ENCODE peak calls at places on chromosome 20, in four cellular contexts. Q is GM12878, C is K562, X is SK-N-SH. M is an unnamed sample.

GRCh38 chr20:20461526-20461925 is 93.6 kb downstream of the INSM1 start:
- DNase-seq in Q (no peak), C (no peak), X (no peak), M (no peak)

GRCh38 chr20:39861381-39861780 is 827.7 kb downstream of the MAFB start:
- DNase-seq in Q (no peak), C (no peak), X (no peak), M (no peak)

GRCh38 chr20:54565255-54565654 is 89.9 kb downstream of the DOK5 start:
- DNase-seq in Q (no peak), C (no peak), X (no peak), M (no peak)

GRCh38 chr20:57402206-57403125 is 11.3 kb downstream of the RBM38 start:
- DNase-seq in Q (no peak), C (no peak), X (no peak), M (no peak)

GRCh38 chr20:40993794-40994540 is 34.7 kb upstream of the TOP1 start:
- DNase-seq in Q (no peak), C (no peak), X (no peak), M (no peak)

GRCh38 chr20:45467861-45468260 is 1.7 kb upstream of the WFDC2 start:
- DNase-seq in Q (no peak), C (no peak), X (no peak), M (no peak)

GRCh38 chr20:31897541-31897940 is 27.1 kb downstream of the TTLL9 start:
- DNase-seq in Q (no peak), C (no peak), X (no peak), M (no peak)

GRCh38 chr20:62679978-62680589 is 28.6 kb upstream of the NTSR1 start:
- DNase-seq in Q (no peak), C (no peak), X (no peak), M (no peak)

GRCh38 chr20:17959257-17959627 is 9.4 kb downstream of the SNX5 start:
- DNase-seq in Q (no peak), C (no peak), X (no peak), M (no peak)

GRCh38 chr20:21522479-21523397 is 8.9 kb upstream of the NKX2-2 start:
- DNase-seq in Q (no peak), C (no peak), X (peak; percentile 27), M (no peak)

GRCh38 chr20:23508449-23508848 is 17.5 kb downstream of the CST8 start:
- DNase-seq in Q (no peak), C (no peak), X (no peak), M (no peak)

GRCh38 chr20:48880331-48880730 is 41.2 kb upstream of the ARFGEF2 start:
- DNase-seq in Q (no peak), C (no peak), X (no peak), M (no peak)

GRCh38 chr20:60242836-60243520 is 284.8 kb downstream of the CDH26 start:
- DNase-seq in Q (no peak), C (no peak), X (no peak), M (no peak)

GRCh38 chr20:43904195-43904594 is 10.5 kb upstream of the TOX2 start:
- DNase-seq in Q (no peak), C (no peak), X (peak; percentile 59), M (no peak)

GRCh38 chr20:41078329-41078728 is 49.7 kb downstream of the TOP1 start:
- DNase-seq in Q (peak; percentile 21), C (no peak), X (peak; percentile 30), M (peak; percentile 15)

GRCh38 chr20:23340524-23340923 is 10.1 kb upstream of the NXT1 start:
- DNase-seq in Q (no peak), C (peak; percentile 26), X (peak; percentile 67), M (peak; percentile 83)

GRCh38 chr20:64091762-64092161 is 7.6 kb upstream of the LKAAEAR1 start:
- DNase-seq in Q (no peak), C (peak; percentile 59), X (peak; percentile 79), M (no peak)

GRCh38 chr20:32433311-32434021 is 75.3 kb downstream of the ASXL1 start:
- DNase-seq in Q (no peak), C (no peak), X (peak; percentile 21), M (no peak)

GRCh38 chr20:24309596-24309995 is 159.8 kb upstream of the SYNDIG1 start:
- DNase-seq in Q (no peak), C (no peak), X (no peak), M (peak; percentile 18)

GRCh38 chr20:23396961-23397620 is 24.2 kb downstream of the NAPB start:
- DNase-seq in Q (no peak), C (no peak), X (no peak), M (no peak)

GRCh38 chr20:57582432-57583288 is 21.8 kb downstream of the PCK1 start:
- DNase-seq in Q (no peak), C (peak; percentile 40), X (peak; percentile 74), M (peak; percentile 24)

GRCh38 chr20:366042-366718 is 14.4 kb upstream of the TRIB3 start:
- DNase-seq in Q (no peak), C (no peak), X (no peak), M (no peak)

GRCh38 chr20:56504373-56505005 is 20.1 kb upstream of the FAM209A start:
- DNase-seq in Q (no peak), C (peak; percentile 51), X (peak; percentile 48), M (peak; percentile 38)

GRCh38 chr20:63553251-63553932 is 567 bp upstream of the FNDC11 start:
- DNase-seq in Q (peak; percentile 35), C (peak; percentile 91), X (peak; percentile 98), M (peak; percentile 90)

GRCh38 chr20:58389324-58389967 is 417 bp downstream of the VAPB start:
- DNase-seq in Q (no peak), C (peak; percentile 77), X (peak; percentile 74), M (no peak)

GRCh38 chr20:41423026-41423425 is 56.4 kb upstream of the EMILIN3 start:
- DNase-seq in Q (no peak), C (no peak), X (no peak), M (no peak)

GRCh38 chr20:49685809-49686208 is 27.9 kb downstream of the B4GALT5 start:
- DNase-seq in Q (no peak), C (no peak), X (no peak), M (no peak)

GRCh38 chr20:25738198-25738597 is 41.5 kb upstream of the ZNF337 start:
- DNase-seq in Q (no peak), C (no peak), X (no peak), M (no peak)

GRCh38 chr20:58905236-58905635 is 52.7 kb downstream of the GNAS start:
- DNase-seq in Q (no peak), C (no peak), X (no peak), M (no peak)

DNA sequence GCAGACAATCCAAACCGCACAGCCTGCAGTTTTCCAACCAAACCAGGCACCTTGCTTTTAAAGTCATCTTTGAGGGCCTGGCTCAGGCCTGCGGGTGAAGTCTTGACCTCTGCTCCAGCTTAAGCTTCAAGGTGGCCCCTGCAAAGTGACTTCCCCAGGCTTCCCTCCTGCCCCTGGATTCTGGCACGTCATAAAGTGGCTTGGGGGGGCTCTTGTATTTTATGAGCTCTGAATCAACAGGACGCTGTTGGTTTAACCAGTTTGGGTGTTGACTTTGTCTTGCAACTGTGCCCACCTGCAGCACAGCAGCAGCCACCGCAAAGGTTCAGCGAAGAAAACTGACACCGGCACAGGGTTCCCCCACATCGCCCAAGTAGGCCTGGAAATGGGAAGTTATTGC is 81.2 kb downstream of the NFATC2 start:
- DNase-seq in Q (no peak), C (no peak), X (no peak), M (no peak)
- TF ChIP-seq EP300 in Q (no peak), C (no peak), X (no peak), M (no peak)

DNA sequence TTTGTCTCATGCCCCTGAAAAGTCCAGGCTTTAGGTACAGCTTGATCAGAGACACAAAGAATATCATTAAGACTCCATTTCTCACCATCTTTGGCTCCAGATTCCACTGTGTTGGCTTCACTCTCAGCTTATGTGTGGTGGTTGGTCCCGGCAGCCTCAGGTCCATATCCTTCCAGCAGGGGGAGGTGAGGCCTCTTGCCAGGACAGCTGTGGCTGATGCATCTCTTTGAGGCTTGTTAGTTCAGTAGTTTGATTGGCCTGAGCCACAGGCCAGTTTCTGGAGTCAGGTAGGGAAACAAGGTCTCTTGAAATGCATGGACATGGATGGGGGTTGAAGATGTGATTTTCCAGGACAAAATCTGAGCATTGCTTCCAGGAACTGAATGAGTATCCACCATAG is 62.4 kb downstream of the JAG1 start:
- DNase-seq in Q (no peak), C (peak; percentile 13), X (peak; percentile 38), M (no peak)
- TF ChIP-seq RCOR1 in Q (no peak), C (no peak), X (no peak), M (no peak)

GRCh38 chr20:33518071-33518470 is 28.2 kb downstream of the CBFA2T2 start:
- DNase-seq in Q (no peak), C (no peak), X (no peak), M (no peak)
- TF ChIP-seq EP300 in Q (no peak), C (no peak), X (no peak), M (no peak)

GRCh38 chr20:34920055-34920454 is 35.6 kb downstream of the GSS start:
- DNase-seq in Q (no peak), C (no peak), X (no peak), M (no peak)

GRCh38 chr20:34921436-34921835 is 34.2 kb downstream of the GSS start:
- DNase-seq in Q (no peak), C (no peak), X (no peak), M (no peak)

GRCh38 chr20:34925341-34925740 is 30.3 kb downstream of the GSS start:
- DNase-seq in Q (no peak), C (no peak), X (no peak), M (no peak)

GRCh38 chr20:34923414-34923813 is 32.2 kb downstream of the GSS start:
- DNase-seq in Q (no peak), C (no peak), X (no peak), M (no peak)

DNA sequence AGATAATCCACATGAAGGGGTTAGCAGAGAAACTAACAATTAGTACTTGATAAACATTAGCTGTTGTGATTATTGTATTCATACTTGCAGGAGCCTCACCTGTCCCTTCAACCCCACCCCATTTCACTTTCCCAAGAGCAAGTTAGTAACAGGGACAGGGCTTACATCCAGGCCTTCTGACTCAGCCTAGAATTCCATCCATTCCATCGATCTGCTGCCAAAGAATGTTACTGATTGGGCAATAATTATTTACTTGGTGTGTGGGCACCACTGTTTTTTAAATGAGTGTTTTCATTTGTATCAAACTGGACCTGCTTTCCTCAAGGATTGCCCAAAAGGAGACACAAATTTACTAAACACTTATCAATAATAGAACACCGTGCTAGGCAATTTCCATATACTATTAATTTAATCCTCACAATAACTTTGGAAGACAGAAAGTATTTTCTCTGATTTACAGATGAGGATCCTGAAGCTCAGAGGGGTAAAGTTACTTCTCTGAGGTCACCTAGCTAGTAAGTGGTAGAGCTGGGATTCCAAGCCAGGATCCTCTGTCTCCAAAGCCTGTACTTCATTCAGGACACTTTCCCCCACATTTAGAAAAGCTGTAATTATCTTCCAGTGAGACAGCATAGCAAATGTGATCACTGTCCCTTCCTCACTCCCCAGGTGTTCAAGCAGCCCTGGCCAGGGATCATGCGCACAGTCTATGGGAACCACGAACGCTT is 32.8 kb downstream of the GSS start:
- DNase-seq in Q (no peak), C (no peak), X (no peak), M (peak; percentile 60)
- TF ChIP-seq RCOR1 in Q (no peak), C (no peak), X (no peak), M (no peak)

M was measured in A549.